ENCODE peak calls at places on chromosome 4, in four cellular contexts. R is IMR-90, J is adrenal gland, C is heart left ventricle. D is an unnamed sample.

GRCh38 chr4:91963489-91963888 is 340.3 kb upstream of the GRID2 start:
- DNase-seq in J (no peak), R (peak; percentile 72), C (no peak), D (no peak)

GRCh38 chr4:125735107-125735506 is 420.4 kb downstream of the FAT4 start:
- DNase-seq in J (no peak), R (peak; percentile 86), C (no peak), D (no peak)

GRCh38 chr4:137471895-137472294 is 60.4 kb downstream of the PCDH18 start:
- DNase-seq in J (no peak), R (peak; percentile 46), C (no peak), D (no peak)

GRCh38 chr4:71472946-71473345 is 134.1 kb downstream of the SLC4A4 start:
- DNase-seq in R (peak; percentile 89), J (no peak), C (no peak), D (no peak)

GRCh38 chr4:142548491-142548890 is 297.6 kb downstream of the INPP4B start:
- DNase-seq in R (no peak), J (no peak), C (no peak), D (no peak)

GRCh38 chr4:184937745-184938144 is 80.5 kb upstream of the HELT start:
- DNase-seq in R (no peak), J (no peak), C (no peak), D (no peak)

GRCh38 chr4:37662306-37662705 is 23.9 kb downstream of the RELL1 start:
- DNase-seq in J (no peak), R (no peak), C (no peak), D (no peak)

GRCh38 chr4:72468904-72469502 is 100.0 kb downstream of the ADAMTS3 start:
- DNase-seq in C (no peak), R (peak; percentile 20), J (no peak), D (no peak)

GRCh38 chr4:69156913-69157312 is 57.6 kb downstream of the UGT2B11 start:
- DNase-seq in R (no peak), C (no peak), J (no peak), D (no peak)

GRCh38 chr4:6573986-6574746 is 823 bp upstream of the MAN2B2 start:
- DNase-seq in R (no peak), J (no peak), C (peak; percentile 37), D (no peak)

GRCh38 chr4:6575503-6576240 is 683 bp downstream of the MAN2B2 start:
- DNase-seq in R (no peak), J (no peak), C (no peak), D (no peak)

GRCh38 chr4:6573551-6573950 is 1.4 kb upstream of the MAN2B2 start:
- DNase-seq in R (no peak), J (no peak), C (peak; percentile 42), D (no peak)

GRCh38 chr4:6576512-6576911 is 1.5 kb downstream of the MAN2B2 start:
- DNase-seq in C (no peak), R (no peak), J (no peak), D (peak; percentile 89)

GRCh38 chr4:6574747-6575502 is at the start of gene MAN2B2:
- DNase-seq in J (peak; percentile 90), C (peak; percentile 94), R (peak; percentile 63), D (peak; percentile 93)
- TF ChIP-seq POLR2A in J (peak; percentile 44), C (peak; percentile 75), R (peak; percentile 62), D (peak; percentile 76)

DNA sequence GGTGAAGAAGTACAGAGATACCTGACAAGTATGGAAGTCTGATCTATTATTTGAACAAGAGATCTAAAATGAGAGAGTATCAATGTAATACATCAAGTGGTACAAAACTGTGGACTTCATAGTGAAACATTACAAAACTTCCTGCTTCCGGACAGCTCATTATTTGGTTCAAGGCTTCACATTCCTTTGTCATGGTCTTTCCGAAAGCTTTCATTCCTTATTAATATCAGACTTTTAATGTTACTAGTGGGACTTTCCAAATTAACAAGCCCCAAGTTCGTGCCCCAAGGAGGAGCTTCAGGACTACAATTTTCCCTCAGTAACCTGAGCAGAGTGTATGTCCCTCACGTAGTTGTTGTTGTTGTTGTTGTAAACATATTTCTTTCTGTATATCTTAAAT is 1.2 kb downstream of the CHIC2 start:
- DNase-seq in R (peak; percentile 60), C (no peak), J (no peak), D (no peak)
- H3K27ac ChIP-seq in R (peak overlapping the region; percentile 97), C (peak overlapping the region; percentile 90), J (peak overlapping the region; percentile 99), D (peak overlapping the region; percentile 98)

GRCh38 chr4:25760518-25761157 is 102.2 kb downstream of the SEL1L3 start:
- DNase-seq in R (peak; percentile 49), C (no peak), J (no peak), D (no peak)
- H3K4me1 ChIP-seq in R (peaks cover 2% of the 10 kb centered on the region), C (no peaks in the 10 kb centered on the region), J (no peaks in the 10 kb centered on the region), D (no peaks in the 10 kb centered on the region)

GRCh38 chr4:113847710-113848109 is 86.2 kb upstream of the CAMK2D start:
- DNase-seq in R (no peak), J (no peak), C (no peak), D (no peak)

GRCh38 chr4:113846433-113846832 is 84.9 kb upstream of the CAMK2D start:
- DNase-seq in J (no peak), C (no peak), R (no peak), D (no peak)

GRCh38 chr4:113851816-113852215 is 90.3 kb upstream of the CAMK2D start:
- DNase-seq in R (peak; percentile 35), C (no peak), J (no peak), D (no peak)

GRCh38 chr4:113845138-113845537 is 83.6 kb upstream of the CAMK2D start:
- DNase-seq in J (no peak), C (no peak), R (no peak), D (no peak)

DNA sequence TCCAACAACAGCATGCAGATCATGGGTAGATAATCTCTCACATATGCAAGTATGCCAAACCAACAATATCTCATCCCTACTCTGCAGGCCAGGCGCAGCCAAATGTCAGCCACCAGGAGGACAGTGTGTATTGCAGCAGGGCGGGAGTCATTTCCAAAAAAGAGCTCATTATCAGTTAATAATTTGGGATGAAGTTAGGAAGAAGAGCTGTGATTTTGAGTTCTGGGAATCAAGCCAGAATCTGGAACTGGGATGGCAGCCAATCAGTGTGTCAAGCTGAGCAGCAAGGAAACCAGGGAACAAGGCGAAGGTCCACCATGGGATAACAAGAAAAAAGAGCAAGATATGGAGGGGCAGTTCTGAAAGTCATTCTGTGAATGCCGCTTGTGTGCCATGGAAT is 88.2 kb upstream of the CAMK2D start:
- DNase-seq in J (no peak), C (no peak), R (peak; percentile 61), D (peak; percentile 72)
- TF ChIP-seq POLR2A in J (no peak), C (no peak), R (no peak), D (no peak)

GRCh38 chr4:168636040-168636439 is 139.2 kb downstream of the PALLD start:
- DNase-seq in C (no peak), J (no peak), R (no peak), D (no peak)
- H3K27ac ChIP-seq in C (peak overlapping the region; percentile 41), J (peak overlapping the region; percentile 29), R (peak overlapping the region; percentile 36), D (no peak overlapping the region)

GRCh38 chr4:54098375-54098774 is 1.6 kb upstream of the GSX2 start:
- DNase-seq in J (no peak), R (no peak), C (no peak), D (no peak)

GRCh38 chr4:54097152-54097551 is 2.8 kb upstream of the GSX2 start:
- DNase-seq in C (no peak), J (no peak), R (no peak), D (no peak)

GRCh38 chr4:54095110-54095800 is 4.7 kb upstream of the GSX2 start:
- DNase-seq in R (no peak), C (no peak), J (no peak), D (no peak)

GRCh38 chr4:54094449-54094848 is 5.5 kb upstream of the GSX2 start:
- DNase-seq in C (no peak), R (no peak), J (no peak), D (no peak)

DNA sequence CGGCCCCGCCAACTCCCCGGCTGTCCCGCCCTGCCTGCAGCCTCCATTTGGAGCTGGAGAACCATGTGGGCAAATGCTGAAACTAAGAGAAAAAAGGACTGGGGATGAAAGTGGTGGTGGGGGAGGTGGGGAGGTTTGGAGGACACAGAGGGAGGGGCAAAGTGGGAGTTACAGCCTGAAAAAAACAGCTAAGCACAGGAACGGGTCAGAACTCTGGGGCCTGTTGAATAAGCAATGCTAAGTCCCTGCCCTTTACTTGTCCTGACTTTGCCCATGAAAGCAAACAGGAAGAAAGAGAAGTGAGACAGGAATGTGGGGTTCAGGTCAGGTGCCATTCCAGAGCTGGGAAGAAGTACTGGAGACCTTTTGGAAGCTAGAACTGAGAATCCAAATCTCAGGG is 3.4 kb upstream of the GSX2 start:
- DNase-seq in R (no peak), J (no peak), C (no peak), D (no peak)
- H3K4me1 ChIP-seq in R (no peaks in the 10 kb centered on the region), J (peaks cover 20% of the 10 kb centered on the region), C (peaks cover 26% of the 10 kb centered on the region), D (peaks cover 27% of the 10 kb centered on the region)

DNA sequence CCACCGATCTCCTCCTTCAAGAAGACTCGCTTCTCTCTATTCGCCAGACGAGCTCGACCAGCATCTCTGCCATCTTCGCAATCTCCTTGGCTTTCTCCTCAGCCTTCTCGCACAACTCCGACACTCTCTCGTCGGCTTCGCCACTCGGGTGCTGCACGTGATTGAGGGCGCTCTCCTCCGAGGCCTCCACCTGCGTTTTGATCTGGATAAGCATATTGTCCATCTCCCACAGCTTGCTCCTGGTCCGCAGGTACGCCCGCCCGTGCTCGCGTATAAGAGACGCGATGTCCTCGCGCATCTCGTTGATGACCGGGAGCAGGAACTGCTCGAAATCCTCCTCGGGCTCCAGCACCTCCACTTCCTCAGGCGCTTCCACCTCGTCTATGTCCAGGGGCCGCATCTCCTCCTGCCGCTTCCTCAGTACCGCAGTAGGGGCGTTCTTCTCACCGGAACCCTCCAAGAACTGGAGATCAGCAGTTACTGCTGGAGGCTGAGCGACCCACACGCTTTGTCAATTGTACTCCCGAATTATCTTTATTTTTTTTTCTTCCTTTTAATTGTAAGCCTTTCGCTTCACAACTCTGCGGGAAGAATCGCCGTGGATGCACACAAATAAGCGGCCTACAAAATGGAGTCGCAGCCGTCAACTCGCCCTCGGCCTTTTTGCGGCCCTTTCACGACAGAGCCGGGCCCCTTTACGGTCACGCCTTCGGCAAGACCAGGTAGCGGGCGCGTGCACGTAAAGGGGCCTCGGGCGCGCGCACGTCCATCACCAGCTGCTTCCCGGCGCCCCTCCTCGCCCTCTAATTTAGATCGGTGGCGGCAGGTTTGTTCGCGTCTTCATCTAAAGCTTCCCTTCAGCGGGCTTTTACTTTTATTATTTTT is at the start of gene MRFAP1L1:
- DNase-seq in C (peak; percentile 98), J (peak; percentile 96), R (peak; percentile 97), D (peak; percentile 97)
- TF ChIP-seq POLR2A in C (peak; percentile 43), J (no peak), R (peak; percentile 59), D (no peak)

DNA sequence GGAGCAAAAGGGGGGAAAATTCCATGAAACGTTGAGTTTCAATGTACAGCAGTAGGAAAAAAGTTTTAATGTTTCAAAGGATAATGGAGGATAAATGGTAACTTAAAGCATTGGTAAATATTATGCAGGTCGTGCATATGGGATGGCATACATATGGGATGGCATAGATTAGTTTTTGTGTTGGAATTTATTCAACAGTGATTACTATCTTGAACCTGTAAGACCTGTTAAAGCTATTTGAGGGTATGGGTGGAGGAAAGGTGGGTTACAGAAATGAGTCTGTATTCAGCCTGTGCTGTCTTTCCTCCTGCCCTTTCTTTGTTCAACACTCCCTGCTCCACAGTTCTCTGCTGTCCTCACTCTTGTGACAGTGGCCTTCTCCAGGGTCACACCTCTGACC is 54.6 kb downstream of the ARHGAP10 start:
- DNase-seq in C (no peak), R (no peak), J (no peak), D (no peak)
- H3K27ac ChIP-seq in C (no peak overlapping the region), R (no peak overlapping the region), J (no peak overlapping the region), D (no peak overlapping the region)

D was measured in right lobe of liver.